ENCODE peak calls at places on chromosomes 4 and X, in five cellular contexts. V is sigmoid colon, R is tibial artery, D is upper lobe of left lung, H is testis. F is an unnamed sample.

GRCh38 chrX:113828470-113828869 is 755.4 kb upstream of the HTR2C start:
- DNase-seq in D (no peak), V (no peak), H (no peak), R (no peak), F (no peak)

GRCh38 chr4:16029329-16029728 is 54.5 kb downstream of the PROM1 start:
- DNase-seq in V (no peak), H (no peak), R (no peak), D (no peak), F (no peak)

GRCh38 chr4:140673729-140674128 is 82.5 kb downstream of the TBC1D9 start:
- DNase-seq in D (no peak), R (no peak), H (no peak), V (no peak), F (no peak)

GRCh38 chr4:150232029-150232428 is 153.8 kb downstream of the DCLK2 start:
- DNase-seq in D (no peak), H (no peak), V (no peak), R (no peak), F (no peak)

GRCh38 chr4:113394730-113395530 is 345.5 kb downstream of the ANK2 start:
- DNase-seq in V (peak; percentile 66), D (no peak), R (peak; percentile 43), H (peak; percentile 79), F (no peak)

GRCh38 chrX:100413231-100413630 is 3.2 kb upstream of the PCDH19 start:
- DNase-seq in R (peak; percentile 43), V (no peak), H (peak; percentile 59), D (no peak), F (no peak)

GRCh38 chr4:74056114-74056857 is 17.8 kb upstream of the CXCL3 start:
- DNase-seq in H (no peak), R (no peak), D (no peak), V (no peak), F (no peak)

GRCh38 chrX:35166023-35166422 is 223.4 kb downstream of the FAM47B start:
- DNase-seq in V (no peak), H (no peak), D (no peak), R (no peak), F (no peak)

GRCh38 chrX:107726809-107727534 is 48.6 kb downstream of the TSC22D3 start:
- DNase-seq in D (no peak), R (no peak), V (no peak), H (no peak), F (no peak)

GRCh38 chr4:43843501-43843900 is 605.1 kb downstream of the KCTD8 start:
- DNase-seq in D (no peak), R (no peak), H (no peak), V (no peak), F (no peak)

GRCh38 chr4:74618659-74619058 is 173.7 kb downstream of the AREG start:
- DNase-seq in V (no peak), H (no peak), R (no peak), D (no peak), F (no peak)

GRCh38 chrX:131801066-131801465 is 222.0 kb upstream of the STK26 start:
- DNase-seq in H (no peak), R (no peak), V (no peak), D (no peak), F (no peak)

GRCh38 chr4:169286562-169287301 is 16.0 kb upstream of the SH3RF1 start:
- DNase-seq in R (no peak), V (no peak), H (no peak), D (no peak), F (no peak)

GRCh38 chr4:73869130-73870055 is at the start of gene CXCL1:
- DNase-seq in H (peak; percentile 16), D (peak; percentile 89), R (peak; percentile 24), V (peak; percentile 71), F (peak; percentile 73)

GRCh38 chr4:445410-445809 is 53.5 kb downstream of the ZNF721 start:
- DNase-seq in R (no peak), H (no peak), D (no peak), V (no peak), F (no peak)

GRCh38 chrX:20270557-20270880 is 3.8 kb upstream of the RPS6KA3 start:
- DNase-seq in H (no peak), R (no peak), D (no peak), V (no peak), F (no peak)

GRCh38 chrX:1463581-1464281 is 11.0 kb upstream of the ASMTL start:
- DNase-seq in R (peak; percentile 11), H (peak; percentile 11), V (peak; percentile 25), D (no peak), F (peak; percentile 40)

GRCh38 chr4:168605411-168605810 is 108.6 kb downstream of the PALLD start:
- DNase-seq in R (no peak), V (no peak), D (no peak), H (no peak), F (no peak)

GRCh38 chr4:92334716-92335350 is 31.1 kb downstream of the GRID2 start:
- DNase-seq in R (no peak), D (no peak), V (no peak), H (peak; percentile 43), F (no peak)

GRCh38 chr4:74623041-74623440 is 171.3 kb downstream of the BTC start:
- DNase-seq in H (peak; percentile 60), R (no peak), V (no peak), D (no peak), F (no peak)

GRCh38 chr4:168723020-168723419 is 226.2 kb downstream of the PALLD start:
- DNase-seq in D (no peak), R (no peak), H (no peak), V (no peak), F (no peak)

GRCh38 chrX:43718546-43718945 is 62.4 kb downstream of the MAOA start:
- DNase-seq in R (no peak), H (no peak), D (no peak), V (no peak), F (no peak)

GRCh38 chrX:45295587-45295986 is 94.9 kb upstream of the DIPK2B start:
- DNase-seq in H (peak; percentile 16), R (no peak), V (no peak), D (no peak), F (no peak)

GRCh38 chr4:72767903-72768817 is 199.1 kb upstream of the ADAMTS3 start:
- DNase-seq in V (no peak), H (no peak), R (no peak), D (no peak), F (no peak)

GRCh38 chrX:54891573-54891972 is 29.1 kb upstream of the TRO start:
- DNase-seq in D (no peak), H (peak; percentile 52), R (no peak), V (no peak), F (no peak)

GRCh38 chrX:118271770-118272169 is 74.1 kb upstream of the WDR44 start:
- DNase-seq in R (no peak), D (no peak), H (no peak), V (no peak), F (no peak)

GRCh38 chr4:134345249-134345648 is 143.7 kb upstream of the PABPC4L start:
- DNase-seq in H (no peak), R (no peak), V (no peak), D (no peak), F (no peak)

GRCh38 chr4:151771664-151772063 is 10.9 kb upstream of the GATB start:
- DNase-seq in H (no peak), D (no peak), V (no peak), R (no peak), F (no peak)

GRCh38 chr4:32010221-32010620 is 1290.1 kb downstream of the PCDH7 start:
- DNase-seq in V (no peak), H (no peak), R (no peak), D (no peak), F (no peak)

GRCh38 chrX:44872319-44872816 is 620 bp upstream of the KDM6A start:
- DNase-seq in V (peak; percentile 77), H (peak; percentile 25), D (no peak), R (peak; percentile 23), F (peak; percentile 83)

GRCh38 chr4:78592104-78592783 is 40.7 kb downstream of the ANXA3 start:
- DNase-seq in V (no peak), D (no peak), R (no peak), H (no peak), F (no peak)

DNA sequence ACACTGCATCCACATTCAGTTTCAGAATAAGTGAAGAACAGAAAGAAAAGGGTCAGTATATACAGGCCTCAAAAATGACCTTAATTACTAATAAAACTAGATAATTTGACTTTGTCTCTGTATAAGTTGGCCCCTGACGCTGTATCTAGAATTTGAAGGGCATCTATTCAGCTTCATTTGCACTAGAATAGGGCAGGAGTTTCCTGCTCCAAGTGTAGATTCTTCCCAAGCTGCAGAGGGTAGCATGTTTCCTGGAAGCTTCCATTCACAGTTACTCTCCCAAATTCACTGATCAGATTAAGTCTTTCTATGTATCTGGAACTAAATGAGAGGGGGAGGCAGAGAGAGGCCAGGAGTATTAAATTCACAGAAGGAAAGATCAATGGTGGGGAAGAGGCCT is 90.9 kb downstream of the GC start:
- DNase-seq in D (no peak), R (no peak), H (no peak), V (no peak), F (no peak)
- H3K4me3 ChIP-seq in D (no peak overlapping the region), R (no peak overlapping the region), H (no peak overlapping the region), V (no peak overlapping the region), F (no peak overlapping the region)

DNA sequence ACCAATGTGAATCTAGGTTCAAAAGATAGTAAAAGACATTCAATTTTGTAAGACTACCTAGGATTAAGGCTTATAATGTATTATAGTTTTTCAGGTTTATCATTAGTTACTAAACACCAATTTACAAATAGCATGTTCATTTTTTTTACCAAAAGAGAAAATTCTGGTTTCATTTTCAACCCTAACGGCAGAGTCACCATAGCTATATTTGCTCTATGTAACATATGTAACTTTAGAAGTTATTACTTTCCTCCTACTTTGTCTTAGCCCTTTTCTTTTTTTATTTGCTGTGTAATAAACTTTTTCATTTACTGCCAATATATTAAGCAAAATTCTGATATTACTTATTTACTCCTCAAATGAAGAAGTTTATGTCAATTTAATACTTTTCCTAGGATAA is 639.6 kb downstream of the ARAP2 start:
- DNase-seq in R (no peak), V (no peak), D (no peak), H (no peak), F (no peak)
- H3K4me3 ChIP-seq in R (no peak overlapping the region), V (no peak overlapping the region), D (no peak overlapping the region), H (no peak overlapping the region), F (no peak overlapping the region)

DNA sequence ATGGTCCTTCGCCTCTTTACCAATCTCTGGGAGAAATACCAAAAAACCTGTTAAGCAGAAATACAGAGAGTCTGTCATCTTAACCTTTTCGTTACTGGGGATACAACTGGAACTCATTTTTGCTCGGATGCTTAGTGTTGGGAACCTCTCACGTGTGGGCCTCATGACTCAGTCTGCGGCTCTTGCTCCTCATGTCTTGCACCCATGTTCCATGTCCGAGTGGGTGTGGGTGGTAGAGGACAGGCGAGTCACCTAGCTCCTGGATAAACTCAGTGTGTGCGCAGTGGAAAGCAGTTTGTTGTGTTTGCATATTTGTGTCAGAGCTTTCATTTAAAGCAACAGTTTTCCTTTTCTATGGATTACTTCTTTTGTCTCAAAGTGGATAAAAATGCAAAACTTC is 70.6 kb downstream of the TNIP2 start:
- DNase-seq in R (no peak), V (no peak), H (no peak), D (no peak), F (no peak)
- H3K4me3 ChIP-seq in R (no peak overlapping the region), V (no peak overlapping the region), H (no peak overlapping the region), D (no peak overlapping the region), F (no peak overlapping the region)

GRCh38 chr4:105509291-105509690 is 35.4 kb upstream of the PPA2 start:
- DNase-seq in V (no peak), D (no peak), H (no peak), R (no peak), F (no peak)
- H3K4me3 ChIP-seq in V (no peak overlapping the region), D (no peak overlapping the region), H (no peak overlapping the region), R (no peak overlapping the region), F (no peak overlapping the region)

GRCh38 chr4:119626420-119626819 is 2.2 kb downstream of the PDE5A start:
- DNase-seq in R (no peak), D (no peak), V (no peak), H (peak; percentile 18), F (no peak)
- H3K4me3 ChIP-seq in R (peak overlapping the region; percentile 95), D (peak overlapping the region; percentile 62), V (peak overlapping the region; percentile 84), H (peak overlapping the region; percentile 85), F (peak overlapping the region; percentile 85)

GRCh38 chrX:119401569-119401968 is 2.4 kb downstream of the SLC25A43 start:
- DNase-seq in R (no peak), H (no peak), D (no peak), V (no peak), F (no peak)
- H3K4me3 ChIP-seq in R (no peak overlapping the region), H (no peak overlapping the region), D (no peak overlapping the region), V (no peak overlapping the region), F (no peak overlapping the region)